ENCODE peak calls at places on chromosomes 6 and 20, in seven cellular contexts. Q is uterus; G is right lobe of liver; Y is left lung; B is CD4-positive, alpha-beta memory T cell; J is right atrium auricular region; C is colonic mucosa. K is an unnamed sample. For H3K36me3 and H3K4me1, the result is how much of the 10 kb centered on the place peaks cover.

GRCh38 chr6:147911686-147912085 is 403.2 kb downstream of the SAMD5 start:
- DNase-seq in Q (no peak), G (no peak), Y (no peak), B (no peak), J (no peak), C (no peak), K (no peak)

GRCh38 chr20:36527331-36528125 is 13.8 kb upstream of the MYL9 start:
- DNase-seq in Q (peak), G (no peak), Y (no peak), B (no peak), J (no peak), C (no peak), K (no peak)

GRCh38 chr20:57772349-57772964 is 62.6 kb upstream of the PMEPA1 start:
- DNase-seq in Q (no peak), G (no peak), Y (peak), B (peak), J (no peak), C (no peak), K (peak)

GRCh38 chr6:3504938-3505735 is 48.3 kb upstream of the SLC22A23 start:
- DNase-seq in Q (no peak), G (no peak), Y (no peak), B (no peak), J (no peak), C (no peak), K (no peak)

GRCh38 chr6:109612268-109612667 is 78.7 kb downstream of the AK9 start:
- DNase-seq in Q (no peak), G (no peak), Y (no peak), B (no peak), J (no peak), C (no peak), K (no peak)

GRCh38 chr6:151948007-151948745 is 140.7 kb downstream of the ESR1 start:
- DNase-seq in Q (no peak), G (no peak), Y (no peak), B (no peak), J (no peak), C (no peak), K (no peak)

GRCh38 chr6:158769696-158770446 is 49.3 kb downstream of the EZR start:
- DNase-seq in Q (no peak), G (no peak), Y (no peak), B (no peak), J (peak), C (no peak), K (no peak)

GRCh38 chr6:138248878-138249277 is 30.6 kb upstream of the PBOV1 start:
- DNase-seq in Q (no peak), G (no peak), Y (no peak), B (no peak), J (no peak), C (no peak), K (no peak)

GRCh38 chr6:49668083-49668511 is 31.5 kb upstream of the RHAG start:
- DNase-seq in Q (no peak), G (no peak), Y (no peak), B (no peak), J (no peak), C (no peak), K (no peak)

GRCh38 chr6:140980265-140980887 is 1152.3 kb upstream of the GJE1 start:
- DNase-seq in Q (no peak), G (no peak), Y (no peak), B (no peak), J (no peak), C (no peak), K (no peak)

GRCh38 chr6:128826606-128827005 is 56.3 kb upstream of the LAMA2 start:
- DNase-seq in Q (no peak), G (no peak), Y (no peak), B (no peak), J (no peak), C (no peak), K (no peak)

GRCh38 chr6:143224516-143224915 is 163.8 kb downstream of the AIG1 start:
- DNase-seq in Q (no peak), G (no peak), Y (no peak), B (no peak), J (no peak), C (no peak), K (no peak)

GRCh38 chr20:61673152-61673551 is 392.5 kb downstream of the TAF4 start:
- DNase-seq in Q (no peak), G (no peak), Y (no peak), B (no peak), J (no peak), C (no peak), K (no peak)

GRCh38 chr6:31308050-31308844 is 36.4 kb upstream of the HLA-C start:
- DNase-seq in Q (no peak), G (peak), Y (peak), B (peak), J (no peak), C (peak), K (no peak)

GRCh38 chr20:41218466-41218865 is 81.1 kb downstream of the PLCG1 start:
- DNase-seq in Q (no peak), G (no peak), Y (no peak), B (no peak), J (no peak), C (no peak), K (no peak)

GRCh38 chr6:27146706-27147507 is 100.6 kb upstream of the PRSS16 start:
- DNase-seq in Q (peak), G (peak), Y (peak), B (peak), J (peak), C (peak), K (peak)

GRCh38 chr6:30881987-30882763 is 2.1 kb upstream of the DDR1 start:
- DNase-seq in Q (no peak), G (peak), Y (no peak), B (no peak), J (no peak), C (peak), K (no peak)

GRCh38 chr6:94562846-94563245 is 1014.5 kb upstream of the MANEA start:
- DNase-seq in Q (no peak), G (no peak), Y (no peak), B (no peak), J (no peak), C (no peak), K (no peak)
- H3K36me3 ChIP-seq in Q (under half), G (under half), Y (under half), B (under half), J (under half), C (under half), K (under half)

DNA sequence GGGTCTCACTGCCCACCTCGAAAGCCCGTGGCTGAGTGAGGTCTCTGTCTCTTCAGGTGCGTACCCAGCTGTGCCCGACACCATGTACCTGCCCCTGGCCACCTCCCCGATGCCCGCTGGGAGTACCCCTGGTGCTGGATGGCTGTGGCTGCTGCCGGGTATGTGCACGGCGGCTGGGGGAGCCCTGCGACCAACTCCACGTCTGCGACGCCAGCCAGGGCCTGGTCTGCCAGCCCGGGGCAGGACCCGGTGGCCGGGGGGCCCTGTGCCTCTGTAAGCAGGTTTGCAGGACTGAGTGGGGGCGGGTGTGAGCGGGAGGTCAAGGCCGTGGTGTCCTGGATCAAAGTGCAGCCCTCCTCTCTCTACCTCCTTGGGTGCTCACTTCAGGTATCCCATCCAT is 4.7 kb downstream of the CCN5 start:
- DNase-seq in Q (no peak), G (no peak), Y (peak), B (no peak), J (no peak), C (no peak), K (no peak)
- H3K4me1 ChIP-seq in Q (under half), G (under half), Y (under half), B (under half), J (under half), C (under half), K (under half)

GRCh38 chr6:134447883-134448387 is 130.0 kb upstream of the SGK1 start:
- DNase-seq in Q (no peak), G (no peak), Y (no peak), B (no peak), J (no peak), C (no peak), K (no peak)
- H3K36me3 ChIP-seq in Q (under half), G (under half), Y (under half), B (under half), J (under half), C (under half), K (under half)

GRCh38 chr6:11213305-11214106 is 19.0 kb downstream of the NEDD9 start:
- DNase-seq in Q (no peak), G (no peak), Y (no peak), B (no peak), J (no peak), C (no peak), K (no peak)
- H3K4me1 ChIP-seq in Q (under half), G (under half), Y (half or more), B (under half), J (under half), C (under half), K (half or more)